ENCODE peak calls at places on chromosomes 4 and X, in six cellular contexts. L is left colon; E is NCI-H1092; S is activated CD4-positive, alpha-beta T cell treated with anti-CD3 and anti-CD28 coated beads, Interleukin-2, amount 10 ng/mL, durations not matched to agents 7 days and 5 days; G is stimulated activated CD8-positive, alpha-beta memory T cell treated with anti-CD3 and anti-CD28 coated beads, Interleukin-4, amount 100 ng/mL, for 1 hour; C is pons. A is an unnamed sample.

GRCh38 chr4:176191974-176192373 is 3.4 kb downstream of the SPATA4 start:
- DNase-seq in E (peak; percentile 76), L (no peak), C (no peak), S (no peak), G (no peak), A (no peak)

GRCh38 chrX:12245650-12246645 is 107.7 kb downstream of the FRMPD4 start:
- DNase-seq in G (no peak), S (no peak), C (no peak), L (no peak), E (no peak), A (peak; percentile 32)

GRCh38 chr4:40763228-40763716 is 13.5 kb downstream of the NSUN7 start:
- DNase-seq in S (peak; percentile 42), E (no peak), C (no peak), G (no peak), L (no peak), A (peak; percentile 22)

GRCh38 chr4:107837298-107837697 is 12.6 kb downstream of the SGMS2 start:
- DNase-seq in C (no peak), L (peak; percentile 39), G (no peak), E (no peak), S (no peak), A (no peak)

GRCh38 chrX:136694491-136695087 is 46.6 kb downstream of the CD40LG start:
- DNase-seq in L (no peak), S (peak; percentile 41), C (peak; percentile 30), E (peak; percentile 5), G (no peak), A (no peak)

GRCh38 chr4:113990886-113991285 is 11.4 kb upstream of the ARSJ start:
- DNase-seq in C (no peak), S (no peak), G (no peak), L (no peak), E (no peak), A (no peak)

GRCh38 chr4:53863163-53863562 is 201.2 kb downstream of the CHIC2 start:
- DNase-seq in E (no peak), G (no peak), C (no peak), S (no peak), L (no peak), A (no peak)

GRCh38 chrX:370963-371745 is 15.6 kb downstream of the PPP2R3B start:
- DNase-seq in L (no peak), E (no peak), G (no peak), S (no peak), C (no peak), A (no peak)

GRCh38 chr4:37891221-37892159 is 606 bp downstream of the TBC1D1 start:
- DNase-seq in G (peak; percentile 14), C (peak; percentile 29), E (no peak), S (peak; percentile 77), L (peak; percentile 40), A (no peak)

GRCh38 chr4:1245481-1246051 is 3.4 kb downstream of the CTBP1 start:
- DNase-seq in E (no peak), G (no peak), C (no peak), L (peak; percentile 21), S (no peak), A (peak; percentile 32)

GRCh38 chr4:101071241-101071640 is 276.1 kb downstream of the PPP3CA start:
- DNase-seq in G (no peak), C (no peak), E (no peak), S (no peak), L (no peak), A (no peak)

GRCh38 chr4:893276-893994 is 38.7 kb downstream of the GAK start:
- DNase-seq in E (no peak), S (no peak), L (no peak), G (no peak), C (no peak), A (no peak)

GRCh38 chr4:52643846-52644245 is 15.3 kb downstream of the USP46 start:
- DNase-seq in G (no peak), L (no peak), S (no peak), E (peak; percentile 23), C (no peak), A (no peak)

GRCh38 chr4:180120114-180120513 is 2123.1 kb upstream of the TENM3 start:
- DNase-seq in C (no peak), L (no peak), E (no peak), S (no peak), G (no peak), A (no peak)

GRCh38 chr4:25161599-25161960 is 1.3 kb upstream of the SEPSECS start:
- DNase-seq in L (no peak), G (no peak), C (peak; percentile 22), E (no peak), S (no peak), A (no peak)

GRCh38 chr4:20313237-20314030 is 61.7 kb downstream of the SLIT2 start:
- DNase-seq in S (no peak), C (no peak), E (no peak), L (no peak), G (no peak), A (peak; percentile 50)

GRCh38 chr4:153937289-153937688 is 148.4 kb upstream of the SFRP2 start:
- DNase-seq in E (no peak), C (no peak), L (no peak), S (no peak), G (no peak), A (no peak)

GRCh38 chr4:153293675-153294057 is 50.8 kb upstream of the MND1 start:
- DNase-seq in E (no peak), S (no peak), G (no peak), L (no peak), C (no peak), A (no peak)

GRCh38 chr4:174222266-174222872 is 61.1 kb downstream of the FBXO8 start:
- DNase-seq in E (no peak), S (peak; percentile 25), G (no peak), L (no peak), C (peak; percentile 10), A (peak; percentile 49)

GRCh38 chrX:111353810-111354209 is 58.2 kb downstream of the DCX start:
- DNase-seq in C (no peak), E (no peak), S (no peak), G (no peak), L (no peak), A (no peak)

GRCh38 chrX:39819921-39820849 is 277.6 kb downstream of the BCOR start:
- DNase-seq in S (no peak), E (no peak), L (no peak), C (no peak), G (no peak), A (no peak)

GRCh38 chr4:1873291-1873690 is 2.1 kb downstream of the NSD2 start:
- DNase-seq in S (no peak), C (no peak), G (no peak), E (no peak), L (no peak), A (no peak)

GRCh38 chr4:108114503-108114902 is 54.2 kb downstream of the LEF1 start:
- DNase-seq in L (no peak), C (no peak), E (no peak), G (no peak), S (no peak), A (no peak)

GRCh38 chr4:100633269-100633668 is 115.4 kb upstream of the EMCN start:
- DNase-seq in G (no peak), C (no peak), S (no peak), E (no peak), L (no peak), A (no peak)

GRCh38 chr4:186726440-186727148 is 2.9 kb upstream of the FAT1 start:
- DNase-seq in C (peak; percentile 40), E (peak; percentile 30), G (no peak), L (peak; percentile 70), S (no peak), A (peak; percentile 88)

GRCh38 chr4:153152453-153153338 is 51.5 kb upstream of the TRIM2 start:
- DNase-seq in G (no peak), C (peak; percentile 44), L (peak; percentile 63), E (peak; percentile 67), S (peak; percentile 67), A (peak; percentile 48)

GRCh38 chrX:44908198-44908597 is 35.2 kb downstream of the KDM6A start:
- DNase-seq in L (no peak), G (no peak), E (no peak), C (no peak), S (no peak), A (no peak)

GRCh38 chr4:169369634-169370033 is 98.9 kb upstream of the SH3RF1 start:
- DNase-seq in G (no peak), C (no peak), L (no peak), E (no peak), S (no peak), A (no peak)

GRCh38 chr4:8347660-8348059 is 78.1 kb downstream of the HTRA3 start:
- DNase-seq in C (no peak), E (no peak), L (no peak), S (no peak), G (no peak), A (no peak)

GRCh38 chr4:85986266-85986665 is 373.6 kb downstream of the MAPK10 start:
- DNase-seq in L (no peak), G (no peak), S (no peak), E (no peak), C (no peak), A (no peak)

GRCh38 chr4:11633435-11633834 is 204.7 kb upstream of the HS3ST1 start:
- DNase-seq in E (no peak), C (no peak), L (no peak), G (no peak), S (no peak), A (no peak)

GRCh38 chrX:151710457-151710856 is 5.4 kb upstream of the FATE1 start:
- DNase-seq in S (no peak), L (no peak), E (no peak), G (no peak), C (no peak), A (no peak)

GRCh38 chr4:78379991-78380739 is 171.4 kb upstream of the ANXA3 start:
- DNase-seq in G (no peak), S (no peak), E (no peak), C (no peak), L (peak; percentile 59), A (no peak)

GRCh38 chr4:64617813-64618212 is 208.6 kb upstream of the TECRL start:
- DNase-seq in S (no peak), C (peak; percentile 51), G (no peak), L (no peak), E (no peak), A (no peak)

A was measured in Caco-2.